ENCODE peak calls at places on chromosomes 12 and 14, in four cellular contexts. One of them, this sample, is unnamed.

GRCh38 chr12:69475237-69475984 is 5.2 kb downstream of the FRS2 start:
- DNase-seq in HepG2: peak
- DNase-seq in GM12878: no peak
- DNase-seq in K562: peak
- DNase-seq in this sample: peak

GRCh38 chr12:1724250-1724649 is 33.4 kb downstream of the ADIPOR2 start:
- DNase-seq in HepG2: no peak
- DNase-seq in GM12878: peak
- DNase-seq in K562: no peak
- DNase-seq in this sample: no peak

GRCh38 chr12:108616941-108617858 is 16.5 kb downstream of the SELPLG start:
- DNase-seq in HepG2: no peak
- DNase-seq in GM12878: peak
- DNase-seq in K562: no peak
- DNase-seq in this sample: no peak

GRCh38 chr12:121030576-121031212 is 8.4 kb downstream of the OASL start:
- DNase-seq in HepG2: no peak
- DNase-seq in GM12878: no peak
- DNase-seq in K562: no peak
- DNase-seq in this sample: no peak

GRCh38 chr12:114820773-114821172 is 136.8 kb upstream of the TBX3 start:
- DNase-seq in HepG2: no peak
- DNase-seq in GM12878: no peak
- DNase-seq in K562: no peak
- DNase-seq in this sample: no peak

GRCh38 chr12:128025856-128026255 is 241.1 kb upstream of the TMEM132C start:
- DNase-seq in HepG2: no peak
- DNase-seq in GM12878: no peak
- DNase-seq in K562: no peak
- DNase-seq in this sample: no peak

GRCh38 chr12:104426926-104427546 is 29.7 kb upstream of the CHST11 start:
- DNase-seq in HepG2: no peak
- DNase-seq in GM12878: no peak
- DNase-seq in K562: no peak
- DNase-seq in this sample: peak

GRCh38 chr12:53750812-53751335 is 905 bp downstream of the CISTR start:
- DNase-seq in HepG2: no peak
- DNase-seq in GM12878: no peak
- DNase-seq in K562: peak
- DNase-seq in this sample: peak

GRCh38 chr12:12294215-12295005 is 27.6 kb upstream of the LRP6 start:
- DNase-seq in HepG2: no peak
- DNase-seq in GM12878: no peak
- DNase-seq in K562: no peak
- DNase-seq in this sample: no peak

GRCh38 chr14:29724991-29725390 is 202.7 kb downstream of the PRKD1 start:
- DNase-seq in HepG2: no peak
- DNase-seq in GM12878: no peak
- DNase-seq in K562: no peak
- DNase-seq in this sample: no peak

GRCh38 chr12:4810219-4810671 is 90.0 kb downstream of the GALNT8 start:
- DNase-seq in HepG2: no peak
- DNase-seq in GM12878: no peak
- DNase-seq in K562: no peak
- DNase-seq in this sample: no peak

GRCh38 chr12:4809449-4810218 is 89.4 kb downstream of the GALNT8 start:
- DNase-seq in HepG2: no peak
- DNase-seq in GM12878: no peak
- DNase-seq in K562: no peak
- DNase-seq in this sample: peak

GRCh38 chr12:4807813-4808212 is 87.6 kb downstream of the GALNT8 start:
- DNase-seq in HepG2: no peak
- DNase-seq in GM12878: no peak
- DNase-seq in K562: no peak
- DNase-seq in this sample: no peak

GRCh38 chr12:4807116-4807783 is 87.0 kb downstream of the GALNT8 start:
- DNase-seq in HepG2: no peak
- DNase-seq in GM12878: no peak
- DNase-seq in K562: no peak
- DNase-seq in this sample: no peak

DNA sequence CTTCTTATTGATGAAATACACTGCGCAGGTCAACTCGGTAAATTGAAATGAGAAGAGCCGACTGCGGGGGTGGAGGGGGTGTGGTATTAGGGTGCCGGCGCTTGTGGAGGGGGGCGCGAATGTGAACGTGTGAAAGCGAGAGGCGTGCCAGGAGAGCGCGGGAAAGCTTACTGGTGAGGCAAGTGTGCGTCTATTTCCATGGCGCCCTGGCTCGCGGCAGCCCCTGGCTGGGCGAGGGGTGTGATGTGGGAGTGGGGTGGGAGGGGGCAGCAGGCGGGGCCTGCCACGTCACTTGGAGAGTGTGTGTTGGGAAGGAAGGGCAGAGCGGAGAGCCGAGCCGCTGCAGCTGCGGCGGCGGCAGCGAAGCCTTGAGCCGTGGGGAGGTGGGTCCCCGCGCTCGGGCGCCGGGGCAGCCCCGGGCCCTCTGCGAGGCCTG is 88.8 kb downstream of the GALNT8 start:
- DNase-seq in HepG2: no peak
- DNase-seq in GM12878: no peak
- DNase-seq in K562: no peak
- DNase-seq in this sample: peak
- H3K4me3 ChIP-seq in HepG2: no peak
- H3K4me3 ChIP-seq in GM12878: peak
- H3K4me3 ChIP-seq in K562: no peak
- H3K4me3 ChIP-seq in this sample: no peak

DNA sequence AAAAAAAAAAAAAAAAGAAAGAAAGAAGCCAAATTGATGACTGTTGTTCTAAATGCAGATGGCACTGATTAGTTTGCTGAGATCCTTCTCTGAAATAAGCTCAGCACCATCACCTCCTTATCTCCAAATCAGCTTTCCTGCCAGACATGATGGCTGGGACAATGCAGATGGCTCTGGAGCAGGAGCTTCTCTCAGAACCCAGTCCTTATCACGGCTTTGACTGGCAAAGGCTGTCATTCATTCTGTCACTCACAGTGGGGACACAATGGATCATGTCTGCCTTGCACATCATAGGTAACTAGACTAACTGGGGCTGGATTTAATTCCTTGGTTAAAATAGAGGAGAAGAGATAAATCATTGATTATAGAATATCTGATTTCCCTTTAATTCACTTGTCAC is 146.3 kb downstream of the PDZRN4 start:
- DNase-seq in HepG2: no peak
- DNase-seq in GM12878: no peak
- DNase-seq in K562: no peak
- DNase-seq in this sample: peak
- TF ChIP-seq NFIC in HepG2: no peak
- TF ChIP-seq NFIC in GM12878: no peak
- TF ChIP-seq NFIC in K562: no peak
- TF ChIP-seq NFIC in this sample: no peak

DNA sequence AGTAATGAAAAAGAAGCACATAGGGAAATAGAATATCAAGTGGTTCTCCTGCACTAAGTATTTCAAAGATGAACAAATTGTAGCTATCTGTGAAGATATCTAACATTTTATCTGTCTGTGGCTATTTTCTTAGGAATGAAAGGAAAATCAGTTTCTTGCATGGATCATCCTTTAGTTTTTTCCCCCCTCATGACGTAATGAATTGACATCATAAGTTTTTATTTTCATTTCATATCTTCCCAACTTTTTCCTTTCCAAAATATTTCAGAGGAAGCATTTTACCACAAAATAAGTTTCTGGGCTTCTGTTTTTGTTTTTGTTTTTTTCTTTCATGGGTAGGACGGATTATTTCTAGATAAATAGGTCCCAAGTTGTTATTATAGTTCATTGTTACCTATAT is 996.6 kb downstream of the TMEM121 start:
- DNase-seq in HepG2: no peak
- DNase-seq in GM12878: no peak
- DNase-seq in K562: no peak
- DNase-seq in this sample: no peak
- H3K4me3 ChIP-seq in HepG2: no peak
- H3K4me3 ChIP-seq in GM12878: no peak
- H3K4me3 ChIP-seq in K562: no peak
- H3K4me3 ChIP-seq in this sample: no peak

DNA sequence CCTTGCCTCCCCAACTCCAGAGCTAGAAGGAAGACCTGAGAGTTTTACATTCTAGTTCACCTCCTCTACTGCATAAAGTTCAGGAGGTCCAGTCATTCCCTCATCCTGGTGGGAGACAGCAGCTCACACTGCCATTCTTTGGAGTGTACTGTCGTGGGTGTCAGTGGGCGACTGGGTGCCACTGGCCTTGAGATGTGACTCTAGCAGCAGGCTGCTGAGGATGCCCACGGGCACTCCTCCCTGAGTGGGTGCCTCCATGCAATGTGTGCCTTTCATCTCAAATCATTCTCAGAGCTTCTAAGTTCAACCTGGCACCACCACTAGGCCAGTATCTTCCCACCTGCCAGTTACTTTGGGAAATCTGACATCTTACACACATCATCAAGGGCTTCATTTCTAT is 12.5 kb downstream of the RFX4 start:
- DNase-seq in HepG2: no peak
- DNase-seq in GM12878: no peak
- DNase-seq in K562: no peak
- DNase-seq in this sample: no peak
- TF ChIP-seq NFIC in HepG2: no peak
- TF ChIP-seq NFIC in GM12878: no peak
- TF ChIP-seq NFIC in K562: no peak
- TF ChIP-seq NFIC in this sample: no peak

DNA sequence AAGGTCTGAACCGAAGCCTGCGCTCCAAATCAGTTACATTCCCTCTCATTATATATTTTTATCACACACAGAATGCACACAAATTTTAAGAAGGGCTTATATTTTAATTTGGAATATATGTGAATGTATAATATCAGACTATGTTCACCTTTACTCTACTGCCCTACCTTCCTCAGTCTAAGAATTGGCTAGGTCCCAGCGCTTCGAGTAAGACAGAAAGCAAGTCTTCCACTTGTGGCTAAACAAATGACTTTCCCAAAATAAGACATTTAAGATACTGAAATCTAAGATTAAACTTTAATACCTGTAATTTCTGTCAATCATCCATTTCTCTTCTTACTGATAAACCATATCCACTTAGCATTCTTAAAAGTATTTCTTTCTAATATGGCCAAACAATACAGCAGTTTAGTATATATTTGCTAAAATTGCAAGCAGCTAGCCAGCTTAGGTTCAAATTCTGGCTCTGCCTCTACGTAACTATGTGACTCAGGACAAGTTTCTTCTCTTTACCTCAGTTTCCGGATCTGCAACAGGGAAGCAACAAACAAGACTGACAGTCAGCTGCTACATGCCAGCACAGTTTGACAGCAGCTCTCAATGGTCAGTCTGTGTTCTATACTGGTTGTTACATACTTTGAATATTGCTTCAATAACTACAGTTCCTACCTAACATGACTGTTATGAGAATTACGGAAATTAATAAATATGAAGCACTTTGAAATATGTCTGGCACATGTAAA is 2.0 kb downstream of the INTS13 start:
- DNase-seq in HepG2: no peak
- DNase-seq in GM12878: no peak
- DNase-seq in K562: no peak
- DNase-seq in this sample: no peak
- H3K4me3 ChIP-seq in HepG2: peak
- H3K4me3 ChIP-seq in GM12878: peak
- H3K4me3 ChIP-seq in K562: peak
- H3K4me3 ChIP-seq in this sample: peak

GRCh38 chr12:3744216-3744883 is 8.6 kb downstream of the CRACR2A start:
- DNase-seq in HepG2: no peak
- DNase-seq in GM12878: no peak
- DNase-seq in K562: no peak
- DNase-seq in this sample: no peak

GRCh38 chr12:3745152-3745551 is 7.8 kb downstream of the CRACR2A start:
- DNase-seq in HepG2: no peak
- DNase-seq in GM12878: no peak
- DNase-seq in K562: no peak
- DNase-seq in this sample: no peak

GRCh38 chr12:3741882-3742672 is 10.8 kb downstream of the CRACR2A start:
- DNase-seq in HepG2: no peak
- DNase-seq in GM12878: no peak
- DNase-seq in K562: no peak
- DNase-seq in this sample: no peak

GRCh38 chr12:3746758-3747157 is 6.2 kb downstream of the CRACR2A start:
- DNase-seq in HepG2: no peak
- DNase-seq in GM12878: no peak
- DNase-seq in K562: no peak
- DNase-seq in this sample: no peak

DNA sequence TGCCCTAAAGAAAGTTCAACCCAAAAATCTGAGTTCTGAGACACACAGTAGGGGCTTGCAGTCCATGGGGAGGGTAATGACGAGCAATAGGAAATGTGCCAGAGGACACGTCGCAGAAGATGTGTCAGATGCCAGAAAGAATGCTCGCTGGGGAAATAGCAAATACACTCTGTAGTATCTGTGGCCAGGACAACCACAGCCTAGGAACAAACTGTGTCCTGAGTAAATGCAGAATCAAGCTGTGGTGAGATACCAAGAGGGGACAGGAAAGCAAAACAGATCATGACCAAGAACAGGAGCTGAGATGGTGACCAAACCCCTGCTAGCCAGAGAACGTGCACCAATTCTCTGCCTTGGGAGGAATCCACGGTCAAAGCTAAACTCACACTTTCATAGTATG is 9.1 kb downstream of the CRACR2A start:
- DNase-seq in HepG2: no peak
- DNase-seq in GM12878: peak
- DNase-seq in K562: no peak
- DNase-seq in this sample: no peak
- TF ChIP-seq NFIC in HepG2: no peak
- TF ChIP-seq NFIC in GM12878: no peak
- TF ChIP-seq NFIC in K562: no peak
- TF ChIP-seq NFIC in this sample: no peak

DNA sequence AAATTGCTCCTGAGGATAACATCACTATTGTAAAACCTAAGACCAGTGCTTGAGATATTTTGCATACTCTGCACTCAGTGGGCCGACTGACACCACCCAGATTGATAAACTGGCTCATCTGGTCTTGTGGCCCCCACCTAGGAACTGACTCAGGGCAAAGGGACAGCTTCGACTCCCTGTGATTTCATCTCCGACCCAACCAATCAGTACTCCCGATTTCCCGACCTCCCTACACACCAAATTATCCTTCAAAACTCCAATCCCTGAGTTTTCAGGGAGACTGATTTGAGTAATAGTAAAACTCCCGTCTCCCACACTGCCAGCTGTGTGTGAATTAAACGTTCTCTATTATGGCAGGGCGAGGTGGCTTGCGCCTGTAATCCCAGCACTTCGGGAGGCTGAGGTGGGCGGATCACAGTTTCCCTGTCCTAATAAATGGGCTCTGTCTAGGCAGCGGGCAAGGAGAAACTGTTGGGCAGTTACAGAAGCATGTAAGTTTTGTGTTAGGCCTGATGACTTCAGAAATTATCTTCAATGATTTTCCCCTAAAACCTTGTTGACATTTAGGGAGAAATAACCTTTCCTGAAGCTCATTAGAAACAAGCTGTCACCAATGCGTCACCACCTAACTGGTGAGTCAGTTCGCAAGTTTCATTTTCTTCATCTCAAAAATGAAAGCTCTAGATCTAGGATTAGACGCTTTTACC is 5.3 kb upstream of the UBC start:
- DNase-seq in HepG2: no peak
- DNase-seq in GM12878: peak
- DNase-seq in K562: no peak
- DNase-seq in this sample: no peak
- H3K4me3 ChIP-seq in HepG2: peak
- H3K4me3 ChIP-seq in GM12878: peak
- H3K4me3 ChIP-seq in K562: peak
- H3K4me3 ChIP-seq in this sample: no peak